ENCODE peak calls at places on chromosomes 11 and 22, in five cellular contexts. One of them, this sample, is unnamed.

GRCh38 chr11:13567551-13567950 is 71.8 kb upstream of the PTH start:
- DNase-seq in GM23338: no peak
- DNase-seq in NCI-H146: no peak
- DNase-seq in activated naive CD4-positive, alpha-beta T cell: no peak
- DNase-seq in activated CD4-positive, CD25-positive, alpha-beta regulatory T cell treated with anti-CD3 and anti-CD28 coated beads, Interleukin-2, amount 50 U/mL, for 72 hours: no peak
- DNase-seq in this sample: no peak

GRCh38 chr11:103844327-103845215 is 191.9 kb upstream of the DDI1 start:
- DNase-seq in GM23338: no peak
- DNase-seq in NCI-H146: no peak
- DNase-seq in activated naive CD4-positive, alpha-beta T cell: no peak
- DNase-seq in activated CD4-positive, CD25-positive, alpha-beta regulatory T cell treated with anti-CD3 and anti-CD28 coated beads, Interleukin-2, amount 50 U/mL, for 72 hours: no peak
- DNase-seq in this sample: no peak

GRCh38 chr11:70034740-70035365 is 43.3 kb upstream of the ANO1 start:
- DNase-seq in GM23338: no peak
- DNase-seq in NCI-H146: no peak
- DNase-seq in activated naive CD4-positive, alpha-beta T cell: no peak
- DNase-seq in activated CD4-positive, CD25-positive, alpha-beta regulatory T cell treated with anti-CD3 and anti-CD28 coated beads, Interleukin-2, amount 50 U/mL, for 72 hours: no peak
- DNase-seq in this sample: peak; percentile 20

GRCh38 chr11:18634140-18635032 is at the start of gene SPTY2D1:
- DNase-seq in GM23338: peak; percentile 100
- DNase-seq in NCI-H146: peak; percentile 99
- DNase-seq in activated naive CD4-positive, alpha-beta T cell: peak; percentile 94
- DNase-seq in activated CD4-positive, CD25-positive, alpha-beta regulatory T cell treated with anti-CD3 and anti-CD28 coated beads, Interleukin-2, amount 50 U/mL, for 72 hours: peak; percentile 93
- DNase-seq in this sample: peak; percentile 99

GRCh38 chr11:130037058-130037457 is 32.6 kb upstream of the APLP2 start:
- DNase-seq in GM23338: no peak
- DNase-seq in NCI-H146: no peak
- DNase-seq in activated naive CD4-positive, alpha-beta T cell: no peak
- DNase-seq in activated CD4-positive, CD25-positive, alpha-beta regulatory T cell treated with anti-CD3 and anti-CD28 coated beads, Interleukin-2, amount 50 U/mL, for 72 hours: no peak
- DNase-seq in this sample: no peak

GRCh38 chr11:79274636-79275315 is 166.1 kb downstream of the TENM4 start:
- DNase-seq in GM23338: no peak
- DNase-seq in NCI-H146: no peak
- DNase-seq in activated naive CD4-positive, alpha-beta T cell: no peak
- DNase-seq in activated CD4-positive, CD25-positive, alpha-beta regulatory T cell treated with anti-CD3 and anti-CD28 coated beads, Interleukin-2, amount 50 U/mL, for 72 hours: no peak
- DNase-seq in this sample: no peak

GRCh38 chr11:3641191-3641590 is 601 bp downstream of the ART5 start:
- DNase-seq in GM23338: no peak
- DNase-seq in NCI-H146: no peak
- DNase-seq in activated naive CD4-positive, alpha-beta T cell: no peak
- DNase-seq in activated CD4-positive, CD25-positive, alpha-beta regulatory T cell treated with anti-CD3 and anti-CD28 coated beads, Interleukin-2, amount 50 U/mL, for 72 hours: no peak
- DNase-seq in this sample: no peak

GRCh38 chr11:444397-445144 is 2.8 kb upstream of the ANO9 start:
- DNase-seq in GM23338: no peak
- DNase-seq in NCI-H146: peak; percentile 54
- DNase-seq in activated naive CD4-positive, alpha-beta T cell: no peak
- DNase-seq in activated CD4-positive, CD25-positive, alpha-beta regulatory T cell treated with anti-CD3 and anti-CD28 coated beads, Interleukin-2, amount 50 U/mL, for 72 hours: no peak
- DNase-seq in this sample: no peak

GRCh38 chr22:32920032-32920628 is 118.6 kb downstream of the TIMP3 start:
- DNase-seq in GM23338: no peak
- DNase-seq in NCI-H146: no peak
- DNase-seq in activated naive CD4-positive, alpha-beta T cell: no peak
- DNase-seq in activated CD4-positive, CD25-positive, alpha-beta regulatory T cell treated with anti-CD3 and anti-CD28 coated beads, Interleukin-2, amount 50 U/mL, for 72 hours: no peak
- DNase-seq in this sample: no peak

GRCh38 chr11:117720061-117720511 is 76.9 kb downstream of the DSCAML1 start:
- DNase-seq in GM23338: peak; percentile 69
- DNase-seq in NCI-H146: no peak
- DNase-seq in activated naive CD4-positive, alpha-beta T cell: no peak
- DNase-seq in activated CD4-positive, CD25-positive, alpha-beta regulatory T cell treated with anti-CD3 and anti-CD28 coated beads, Interleukin-2, amount 50 U/mL, for 72 hours: no peak
- DNase-seq in this sample: peak; percentile 66

GRCh38 chr11:27705873-27706820 is 5.9 kb upstream of the BDNF start:
- DNase-seq in GM23338: peak; percentile 79
- DNase-seq in NCI-H146: no peak
- DNase-seq in activated naive CD4-positive, alpha-beta T cell: no peak
- DNase-seq in activated CD4-positive, CD25-positive, alpha-beta regulatory T cell treated with anti-CD3 and anti-CD28 coated beads, Interleukin-2, amount 50 U/mL, for 72 hours: no peak
- DNase-seq in this sample: peak; percentile 53

GRCh38 chr11:8533332-8533731 is 60.7 kb downstream of the STK33 start:
- DNase-seq in GM23338: no peak
- DNase-seq in NCI-H146: no peak
- DNase-seq in activated naive CD4-positive, alpha-beta T cell: no peak
- DNase-seq in activated CD4-positive, CD25-positive, alpha-beta regulatory T cell treated with anti-CD3 and anti-CD28 coated beads, Interleukin-2, amount 50 U/mL, for 72 hours: no peak
- DNase-seq in this sample: no peak

GRCh38 chr22:33553493-33553892 is 366.8 kb downstream of the LARGE1 start:
- DNase-seq in GM23338: no peak
- DNase-seq in NCI-H146: no peak
- DNase-seq in activated naive CD4-positive, alpha-beta T cell: no peak
- DNase-seq in activated CD4-positive, CD25-positive, alpha-beta regulatory T cell treated with anti-CD3 and anti-CD28 coated beads, Interleukin-2, amount 50 U/mL, for 72 hours: no peak
- DNase-seq in this sample: no peak

GRCh38 chr22:26446808-26447515 is 17.9 kb downstream of the ASPHD2 start:
- DNase-seq in GM23338: no peak
- DNase-seq in NCI-H146: no peak
- DNase-seq in activated naive CD4-positive, alpha-beta T cell: no peak
- DNase-seq in activated CD4-positive, CD25-positive, alpha-beta regulatory T cell treated with anti-CD3 and anti-CD28 coated beads, Interleukin-2, amount 50 U/mL, for 72 hours: no peak
- DNase-seq in this sample: no peak

GRCh38 chr11:61742391-61742790 is 10.0 kb upstream of the MYRF start:
- DNase-seq in GM23338: no peak
- DNase-seq in NCI-H146: no peak
- DNase-seq in activated naive CD4-positive, alpha-beta T cell: no peak
- DNase-seq in activated CD4-positive, CD25-positive, alpha-beta regulatory T cell treated with anti-CD3 and anti-CD28 coated beads, Interleukin-2, amount 50 U/mL, for 72 hours: no peak
- DNase-seq in this sample: no peak

GRCh38 chr11:76788661-76789442 is 5.7 kb downstream of the TSKU start:
- DNase-seq in GM23338: no peak
- DNase-seq in NCI-H146: peak; percentile 43
- DNase-seq in activated naive CD4-positive, alpha-beta T cell: no peak
- DNase-seq in activated CD4-positive, CD25-positive, alpha-beta regulatory T cell treated with anti-CD3 and anti-CD28 coated beads, Interleukin-2, amount 50 U/mL, for 72 hours: peak; percentile 16
- DNase-seq in this sample: no peak

GRCh38 chr22:49966041-49966715 is 5.6 kb downstream of the PIM3 start:
- DNase-seq in GM23338: no peak
- DNase-seq in NCI-H146: no peak
- DNase-seq in activated naive CD4-positive, alpha-beta T cell: no peak
- DNase-seq in activated CD4-positive, CD25-positive, alpha-beta regulatory T cell treated with anti-CD3 and anti-CD28 coated beads, Interleukin-2, amount 50 U/mL, for 72 hours: peak; percentile 29
- DNase-seq in this sample: peak; percentile 28

GRCh38 chr11:65448418-65449196 is 26.0 kb downstream of the NEAT1 start:
- DNase-seq in GM23338: peak; percentile 46
- DNase-seq in NCI-H146: peak; percentile 20
- DNase-seq in activated naive CD4-positive, alpha-beta T cell: no peak
- DNase-seq in activated CD4-positive, CD25-positive, alpha-beta regulatory T cell treated with anti-CD3 and anti-CD28 coated beads, Interleukin-2, amount 50 U/mL, for 72 hours: no peak
- DNase-seq in this sample: peak; percentile 66

GRCh38 chr22:37560682-37561208 is 465 bp downstream of the CDC42EP1 start:
- DNase-seq in GM23338: peak; percentile 41
- DNase-seq in NCI-H146: no peak
- DNase-seq in activated naive CD4-positive, alpha-beta T cell: no peak
- DNase-seq in activated CD4-positive, CD25-positive, alpha-beta regulatory T cell treated with anti-CD3 and anti-CD28 coated beads, Interleukin-2, amount 50 U/mL, for 72 hours: no peak
- DNase-seq in this sample: peak; percentile 34

GRCh38 chr11:80587906-80588305 is 1147.1 kb upstream of the TENM4 start:
- DNase-seq in GM23338: no peak
- DNase-seq in NCI-H146: no peak
- DNase-seq in activated naive CD4-positive, alpha-beta T cell: no peak
- DNase-seq in activated CD4-positive, CD25-positive, alpha-beta regulatory T cell treated with anti-CD3 and anti-CD28 coated beads, Interleukin-2, amount 50 U/mL, for 72 hours: no peak
- DNase-seq in this sample: no peak

GRCh38 chr11:26948881-26949280 is 45.0 kb upstream of the FIBIN start:
- DNase-seq in GM23338: no peak
- DNase-seq in NCI-H146: no peak
- DNase-seq in activated naive CD4-positive, alpha-beta T cell: no peak
- DNase-seq in activated CD4-positive, CD25-positive, alpha-beta regulatory T cell treated with anti-CD3 and anti-CD28 coated beads, Interleukin-2, amount 50 U/mL, for 72 hours: no peak
- DNase-seq in this sample: no peak

GRCh38 chr11:134079317-134079716 is 10.4 kb downstream of the JAM3 start:
- DNase-seq in GM23338: no peak
- DNase-seq in NCI-H146: no peak
- DNase-seq in activated naive CD4-positive, alpha-beta T cell: no peak
- DNase-seq in activated CD4-positive, CD25-positive, alpha-beta regulatory T cell treated with anti-CD3 and anti-CD28 coated beads, Interleukin-2, amount 50 U/mL, for 72 hours: no peak
- DNase-seq in this sample: no peak

GRCh38 chr11:46826310-46827044 is 19.6 kb downstream of the CKAP5 start:
- DNase-seq in GM23338: peak; percentile 94
- DNase-seq in NCI-H146: peak; percentile 74
- DNase-seq in activated naive CD4-positive, alpha-beta T cell: peak; percentile 69
- DNase-seq in activated CD4-positive, CD25-positive, alpha-beta regulatory T cell treated with anti-CD3 and anti-CD28 coated beads, Interleukin-2, amount 50 U/mL, for 72 hours: peak; percentile 73
- DNase-seq in this sample: peak; percentile 90

GRCh38 chr11:66277475-66278391 is at the start of gene CNIH2:
- DNase-seq in GM23338: peak; percentile 69
- DNase-seq in NCI-H146: peak; percentile 62
- DNase-seq in activated naive CD4-positive, alpha-beta T cell: peak; percentile 44
- DNase-seq in activated CD4-positive, CD25-positive, alpha-beta regulatory T cell treated with anti-CD3 and anti-CD28 coated beads, Interleukin-2, amount 50 U/mL, for 72 hours: peak; percentile 54
- DNase-seq in this sample: no peak

GRCh38 chr11:120167659-120168058 is 29.7 kb upstream of the TRIM29 start:
- DNase-seq in GM23338: no peak
- DNase-seq in NCI-H146: no peak
- DNase-seq in activated naive CD4-positive, alpha-beta T cell: no peak
- DNase-seq in activated CD4-positive, CD25-positive, alpha-beta regulatory T cell treated with anti-CD3 and anti-CD28 coated beads, Interleukin-2, amount 50 U/mL, for 72 hours: no peak
- DNase-seq in this sample: no peak

GRCh38 chr11:63888170-63889086 is 28.5 kb downstream of the RCOR2 start:
- DNase-seq in GM23338: peak; percentile 84
- DNase-seq in NCI-H146: peak; percentile 58
- DNase-seq in activated naive CD4-positive, alpha-beta T cell: peak; percentile 71
- DNase-seq in activated CD4-positive, CD25-positive, alpha-beta regulatory T cell treated with anti-CD3 and anti-CD28 coated beads, Interleukin-2, amount 50 U/mL, for 72 hours: peak; percentile 58
- DNase-seq in this sample: peak; percentile 85

GRCh38 chr22:31639640-31640039 is 22.4 kb downstream of the PISD start:
- DNase-seq in GM23338: no peak
- DNase-seq in NCI-H146: no peak
- DNase-seq in activated naive CD4-positive, alpha-beta T cell: no peak
- DNase-seq in activated CD4-positive, CD25-positive, alpha-beta regulatory T cell treated with anti-CD3 and anti-CD28 coated beads, Interleukin-2, amount 50 U/mL, for 72 hours: no peak
- DNase-seq in this sample: no peak

GRCh38 chr11:67275606-67276409 is 9.5 kb downstream of the GRK2 start:
- DNase-seq in GM23338: no peak
- DNase-seq in NCI-H146: no peak
- DNase-seq in activated naive CD4-positive, alpha-beta T cell: no peak
- DNase-seq in activated CD4-positive, CD25-positive, alpha-beta regulatory T cell treated with anti-CD3 and anti-CD28 coated beads, Interleukin-2, amount 50 U/mL, for 72 hours: no peak
- DNase-seq in this sample: no peak

GRCh38 chr11:693415-693831 is 1.6 kb downstream of the DEAF1 start:
- DNase-seq in GM23338: no peak
- DNase-seq in NCI-H146: no peak
- DNase-seq in activated naive CD4-positive, alpha-beta T cell: no peak
- DNase-seq in activated CD4-positive, CD25-positive, alpha-beta regulatory T cell treated with anti-CD3 and anti-CD28 coated beads, Interleukin-2, amount 50 U/mL, for 72 hours: no peak
- DNase-seq in this sample: no peak

GRCh38 chr11:117520201-117520600 is 192.5 kb downstream of the CEP164 start:
- DNase-seq in GM23338: no peak
- DNase-seq in NCI-H146: no peak
- DNase-seq in activated naive CD4-positive, alpha-beta T cell: no peak
- DNase-seq in activated CD4-positive, CD25-positive, alpha-beta regulatory T cell treated with anti-CD3 and anti-CD28 coated beads, Interleukin-2, amount 50 U/mL, for 72 hours: no peak
- DNase-seq in this sample: no peak

GRCh38 chr11:20790622-20791021 is 121.2 kb downstream of the NELL1 start:
- DNase-seq in GM23338: peak; percentile 65
- DNase-seq in NCI-H146: no peak
- DNase-seq in activated naive CD4-positive, alpha-beta T cell: no peak
- DNase-seq in activated CD4-positive, CD25-positive, alpha-beta regulatory T cell treated with anti-CD3 and anti-CD28 coated beads, Interleukin-2, amount 50 U/mL, for 72 hours: no peak
- DNase-seq in this sample: peak; percentile 85

GRCh38 chr11:75165721-75166120 is 14.8 kb downstream of the SLCO2B1 start:
- DNase-seq in GM23338: no peak
- DNase-seq in NCI-H146: no peak
- DNase-seq in activated naive CD4-positive, alpha-beta T cell: no peak
- DNase-seq in activated CD4-positive, CD25-positive, alpha-beta regulatory T cell treated with anti-CD3 and anti-CD28 coated beads, Interleukin-2, amount 50 U/mL, for 72 hours: no peak
- DNase-seq in this sample: no peak

GRCh38 chr11:12862761-12863469 is 146.2 kb upstream of the RASSF10 start:
- DNase-seq in GM23338: peak; percentile 92
- DNase-seq in NCI-H146: no peak
- DNase-seq in activated naive CD4-positive, alpha-beta T cell: no peak
- DNase-seq in activated CD4-positive, CD25-positive, alpha-beta regulatory T cell treated with anti-CD3 and anti-CD28 coated beads, Interleukin-2, amount 50 U/mL, for 72 hours: no peak
- DNase-seq in this sample: peak; percentile 87

GRCh38 chr11:128776434-128777284 is 82.8 kb downstream of the FLI1 start:
- DNase-seq in GM23338: peak; percentile 93
- DNase-seq in NCI-H146: no peak
- DNase-seq in activated naive CD4-positive, alpha-beta T cell: no peak
- DNase-seq in activated CD4-positive, CD25-positive, alpha-beta regulatory T cell treated with anti-CD3 and anti-CD28 coated beads, Interleukin-2, amount 50 U/mL, for 72 hours: no peak
- DNase-seq in this sample: peak; percentile 81

This sample was measured in H9.